ENCODE peak calls at places on chromosomes 13 and 19, in eight cellular contexts. Y is activated T-helper 9 cell treated with anti-CD3 and anti-CD28 coated beads, Interleukin-2, amount 50 U/mL, for 16 hours; G is mucosa of gallbladder; F is bronchial epithelial cell; T is B cell; U is nephron progenitor cell; E is caudate nucleus; J is MCF 10A. H is an unnamed sample.
A peak's percentile ranks its signal among the peaks of the same experiment; 100 is the strongest.

GRCh38 chr13:94382520-94382919 is 97.0 kb downstream of the DCT start:
- DNase-seq in J (no peak), Y (no peak), G (no peak), U (no peak), E (no peak), T (no peak), F (no peak), H (no peak)

GRCh38 chr13:114119196-114119595 is 13.2 kb downstream of the RASA3 start:
- DNase-seq in F (peak; percentile 44), J (peak; percentile 49), Y (no peak), T (no peak), E (no peak), G (no peak), U (peak; percentile 59), H (peak; percentile 75)

GRCh38 chr19:13995017-13995728 is 10.9 kb downstream of the RFX1 start:
- DNase-seq in U (no peak), J (no peak), E (no peak), F (no peak), G (no peak), T (no peak), Y (no peak), H (no peak)

GRCh38 chr13:85405316-85405897 is 393.8 kb downstream of the SLITRK6 start:
- DNase-seq in Y (no peak), U (no peak), F (no peak), E (peak; percentile 11), T (no peak), G (no peak), J (no peak), H (no peak)

GRCh38 chr19:51179297-51179696 is 37.2 kb downstream of the SIGLEC7 start:
- DNase-seq in Y (no peak), F (no peak), J (no peak), G (no peak), T (no peak), E (no peak), U (no peak), H (no peak)

GRCh38 chr19:30029721-30030510 is 87.9 kb downstream of the URI1 start:
- DNase-seq in U (no peak), T (no peak), Y (no peak), J (peak; percentile 45), G (no peak), F (peak; percentile 29), E (no peak), H (peak; percentile 75)

GRCh38 chr19:23822735-23823134 is 64.0 kb upstream of the ZNF681 start:
- DNase-seq in F (peak; percentile 33), J (no peak), Y (no peak), T (no peak), U (no peak), E (no peak), G (peak; percentile 84), H (no peak)

GRCh38 chr19:50255115-50255514 is 51.7 kb downstream of the MYH14 start:
- DNase-seq in T (no peak), Y (no peak), U (no peak), G (no peak), F (no peak), J (no peak), E (no peak), H (no peak)

GRCh38 chr13:112616586-112617381 is 28.8 kb upstream of the TUBGCP3 start:
- DNase-seq in E (no peak), T (no peak), U (peak; percentile 32), F (peak; percentile 49), Y (no peak), J (peak; percentile 62), G (no peak), H (peak; percentile 76)

GRCh38 chr19:33098023-33098652 is 17.2 kb downstream of the GPATCH1 start:
- DNase-seq in F (peak; percentile 88), Y (no peak), T (no peak), J (peak; percentile 29), U (no peak), E (no peak), G (peak; percentile 16), H (peak; percentile 92)

GRCh38 chr13:44068169-44068568 is 188.5 kb downstream of the LACC1 start:
- DNase-seq in U (no peak), Y (no peak), T (no peak), G (no peak), E (no peak), J (peak; percentile 24), F (peak; percentile 87), H (no peak)

GRCh38 chr13:29136341-29136740 is 316.2 kb downstream of the MTUS2 start:
- DNase-seq in Y (no peak), F (no peak), E (no peak), G (no peak), T (no peak), J (no peak), U (no peak), H (no peak)

GRCh38 chr13:39452834-39453233 is 150.2 kb downstream of the LHFPL6 start:
- DNase-seq in F (no peak), U (no peak), Y (no peak), J (no peak), T (no peak), E (no peak), G (no peak), H (no peak)

GRCh38 chr19:50332264-50333038 is 3.3 kb upstream of the KCNC3 start:
- DNase-seq in G (no peak), F (no peak), U (peak; percentile 43), E (no peak), T (no peak), Y (no peak), J (no peak), H (peak; percentile 97)

GRCh38 chr13:44088911-44089851 is 209.5 kb downstream of the LACC1 start:
- DNase-seq in T (no peak), F (no peak), E (no peak), G (no peak), Y (no peak), J (no peak), U (no peak), H (no peak)

GRCh38 chr19:30406220-30406944 is 34.2 kb downstream of the ZNF536 start:
- DNase-seq in J (no peak), G (no peak), T (no peak), F (no peak), U (peak; percentile 38), Y (no peak), E (no peak), H (peak; percentile 57)

GRCh38 chr13:105336706-105337582 is 1198.5 kb downstream of the EFNB2 start:
- DNase-seq in J (peak; percentile 57), G (no peak), Y (no peak), F (peak; percentile 1), T (no peak), E (no peak), U (no peak), H (no peak)

GRCh38 chr13:29948246-29948645 is 97.8 kb upstream of the UBL3 start:
- DNase-seq in T (no peak), J (no peak), U (no peak), F (no peak), G (no peak), E (no peak), Y (no peak), H (no peak)

GRCh38 chr19:7349961-7350711 is 1.4 kb downstream of the ARHGEF18 start:
- DNase-seq in T (peak; percentile 68), F (no peak), G (no peak), E (no peak), J (no peak), Y (no peak), U (no peak), H (no peak)

GRCh38 chr19:13974073-13974472 is 21.8 kb downstream of the DCAF15 start:
- DNase-seq in J (peak; percentile 30), U (peak; percentile 68), T (no peak), G (peak; percentile 75), E (no peak), Y (no peak), F (peak; percentile 93), H (peak; percentile 34)

GRCh38 chr19:41887711-41888382 is 4.9 kb downstream of the ARHGEF1 start:
- DNase-seq in Y (peak; percentile 84), E (no peak), T (peak; percentile 81), J (peak; percentile 90), G (peak; percentile 60), F (peak; percentile 96), U (peak; percentile 35), H (peak; percentile 100)

GRCh38 chr19:3374369-3375112 is 8.2 kb downstream of the NFIC start:
- DNase-seq in F (no peak), E (no peak), G (peak; percentile 62), J (no peak), Y (no peak), T (no peak), U (no peak), H (no peak)

GRCh38 chr13:109126973-109127615 is 497.7 kb downstream of the MYO16 start:
- DNase-seq in U (no peak), G (no peak), Y (no peak), T (no peak), F (no peak), E (no peak), J (no peak), H (no peak)

GRCh38 chr13:48500652-48501197 is 32.2 kb downstream of the RCBTB2 start:
- DNase-seq in Y (no peak), F (peak; percentile 96), T (peak; percentile 54), U (no peak), E (no peak), G (no peak), J (peak; percentile 86), H (no peak)

GRCh38 chr13:51538626-51539179 is 45.6 kb upstream of the WDFY2 start:
- DNase-seq in E (no peak), F (no peak), T (no peak), J (no peak), U (no peak), Y (no peak), G (no peak), H (no peak)

GRCh38 chr19:56294557-56294956 is 20.1 kb downstream of the ZSCAN5A start:
- DNase-seq in F (peak; percentile 83), J (peak; percentile 43), E (no peak), G (no peak), T (no peak), U (no peak), Y (no peak), H (no peak)

GRCh38 chr19:5881543-5882299 is 11.4 kb upstream of the FUT5 start:
- DNase-seq in F (no peak), J (no peak), T (no peak), G (no peak), E (no peak), U (no peak), Y (no peak), H (no peak)

GRCh38 chr13:42116225-42116624 is 67.8 kb downstream of the DGKH start:
- DNase-seq in Y (no peak), G (no peak), T (no peak), J (peak; percentile 39), U (no peak), F (peak; percentile 84), E (no peak), H (no peak)

GRCh38 chr13:74868044-74868443 is 613.9 kb downstream of the TBC1D4 start:
- DNase-seq in Y (no peak), E (no peak), F (peak; percentile 83), T (no peak), U (no peak), J (peak; percentile 20), G (no peak), H (no peak)

GRCh38 chr19:56139847-56140582 is 1.1 kb upstream of the ZNF444 start:
- DNase-seq in T (no peak), Y (no peak), J (no peak), F (no peak), E (no peak), G (no peak), U (no peak), H (peak; percentile 13)

GRCh38 chr19:43723588-43723987 is 7.7 kb downstream of the IRGC start:
- DNase-seq in G (no peak), J (peak; percentile 48), U (no peak), E (no peak), F (peak; percentile 13), T (no peak), Y (no peak), H (peak; percentile 57)

GRCh38 chr13:32298695-32299094 is 16.5 kb downstream of the ZAR1L start:
- DNase-seq in U (no peak), F (no peak), T (no peak), J (no peak), G (no peak), E (no peak), Y (no peak), H (no peak)

GRCh38 chr13:25783480-25784081 is 268.2 kb downstream of the SHISA2 start:
- DNase-seq in Y (no peak), F (no peak), G (no peak), T (no peak), E (no peak), U (no peak), J (no peak), H (no peak)

H was measured in HT-29.